ENCODE peak calls at places on chromosomes 5 and 9, in four cellular contexts. A is lung, I is tibial artery, Z is Panc1. H is an unnamed sample.

GRCh38 chr9:32350682-32351081 is 33.8 kb upstream of the ACO1 start:
- DNase-seq in A (no peak), Z (peak; percentile 4), I (no peak), H (no peak)

GRCh38 chr9:129458663-129459549 is 162.0 kb downstream of the C9orf50 start:
- DNase-seq in Z (no peak), A (peak; percentile 36), I (peak; percentile 89), H (no peak)

GRCh38 chr5:76941000-76941399 is 11.8 kb upstream of the CRHBP start:
- DNase-seq in A (no peak), I (no peak), Z (no peak), H (no peak)

GRCh38 chr5:159051431-159052281 is 48.1 kb downstream of the EBF1 start:
- DNase-seq in Z (no peak), I (peak; percentile 84), A (no peak), H (peak; percentile 52)

GRCh38 chr9:629136-629535 is 212.4 kb upstream of the DMRT1 start:
- DNase-seq in Z (no peak), A (no peak), I (no peak), H (no peak)

GRCh38 chr9:2622361-2623045 is 916 bp downstream of the VLDLR start:
- DNase-seq in A (peak; percentile 32), Z (no peak), I (peak; percentile 69), H (no peak)

GRCh38 chr9:87827341-87827740 is 55.3 kb upstream of the SPATA31E1 start:
- DNase-seq in Z (no peak), A (no peak), I (no peak), H (no peak)

GRCh38 chr5:154842689-154843530 is 7.5 kb downstream of the FAXDC2 start:
- DNase-seq in I (no peak), Z (no peak), A (no peak), H (no peak)

GRCh38 chr5:75869891-75870290 is 152.7 kb upstream of the POC5 start:
- DNase-seq in A (no peak), Z (no peak), I (no peak), H (no peak)

GRCh38 chr5:115472601-115473000 is 72.0 kb downstream of the FEM1C start:
- DNase-seq in I (no peak), Z (no peak), A (no peak), H (no peak)

GRCh38 chr5:78467744-78468357 is 107.4 kb downstream of the SCAMP1 start:
- DNase-seq in Z (peak; percentile 17), A (no peak), I (no peak), H (no peak)

GRCh38 chr9:12774861-12775367 is at the start of gene LURAP1L:
- DNase-seq in Z (no peak), A (peak; percentile 65), I (peak; percentile 80), H (no peak)

GRCh38 chr5:132080595-132080994 is 7.0 kb downstream of the CSF2 start:
- DNase-seq in Z (no peak), I (no peak), A (no peak), H (no peak)

GRCh38 chr5:157607371-157608161 is 32.0 kb upstream of the ADAM19 start:
- DNase-seq in A (no peak), I (no peak), Z (no peak), H (no peak)

DNA sequence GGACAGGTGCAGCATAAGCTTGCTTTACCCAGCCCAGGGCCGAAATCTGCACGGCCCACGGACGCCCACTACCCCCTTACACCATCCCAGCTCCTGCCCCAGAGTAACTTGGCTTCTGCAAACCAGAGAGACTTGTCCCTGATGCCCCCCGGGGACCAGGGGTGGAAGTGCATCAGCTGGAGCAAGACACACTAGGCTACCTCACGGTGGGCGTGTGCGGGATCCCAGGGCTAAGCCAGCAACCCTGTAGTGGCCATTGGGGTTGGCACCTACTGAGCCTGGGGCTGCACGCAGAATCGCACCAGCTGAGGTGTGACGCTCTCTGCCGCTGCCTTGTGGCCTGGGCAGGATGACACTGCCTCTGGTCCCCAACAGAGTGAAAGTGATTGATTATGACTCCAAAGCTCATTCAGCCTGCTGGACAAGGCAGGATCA is 6.1 kb upstream of the ZNF79 start:
- DNase-seq in A (no peak), Z (no peak), I (no peak), H (no peak)
- TF ChIP-seq CTCF in A (no peak), Z (no peak), I (no peak), H (no peak)

GRCh38 chr9:112059145-112059979 is 115.7 kb downstream of the SUSD1 start:
- DNase-seq in Z (no peak), A (no peak), I (no peak), H (no peak)

GRCh38 chr9:112059980-112060348 is 115.1 kb downstream of the SUSD1 start:
- DNase-seq in A (no peak), I (no peak), Z (no peak), H (no peak)

GRCh38 chr9:112063151-112063550 is 111.9 kb downstream of the SUSD1 start:
- DNase-seq in A (no peak), Z (no peak), I (no peak), H (no peak)

GRCh38 chr9:112064871-112065270 is 110.2 kb downstream of the SUSD1 start:
- DNase-seq in I (no peak), A (no peak), Z (no peak), H (no peak)

DNA sequence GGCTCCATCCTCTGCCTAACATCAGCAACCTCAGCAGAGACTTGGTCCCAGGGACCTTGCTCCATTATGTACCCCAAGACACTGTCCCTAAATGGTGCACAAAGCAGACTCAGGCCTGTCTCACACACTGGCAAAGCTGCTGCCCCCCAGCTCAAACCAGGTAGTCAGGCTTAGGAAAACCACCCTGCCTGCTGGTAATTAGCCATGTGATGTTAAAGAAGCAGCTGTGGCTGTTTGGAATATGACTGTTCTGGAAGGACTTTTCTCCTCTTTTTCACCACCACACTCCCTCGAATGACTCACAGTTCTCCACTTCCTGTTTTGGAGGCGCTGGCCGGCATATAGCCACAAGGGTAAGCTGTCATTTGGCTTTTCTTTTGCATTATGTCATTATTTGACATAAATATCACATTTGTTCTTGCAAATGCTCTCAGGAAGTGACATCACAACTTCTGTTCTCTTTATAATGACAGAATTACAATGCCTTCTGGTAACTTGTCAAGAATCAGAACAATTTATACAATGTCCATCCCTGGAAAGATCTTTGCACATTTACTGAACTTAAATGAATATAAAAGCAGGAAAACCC is 113.9 kb downstream of the SUSD1 start:
- DNase-seq in Z (no peak), I (peak; percentile 78), A (peak; percentile 57), H (peak; percentile 92)
- TF ChIP-seq CTCF in Z (no peak), I (peak; percentile 10), A (no peak), H (no peak)

DNA sequence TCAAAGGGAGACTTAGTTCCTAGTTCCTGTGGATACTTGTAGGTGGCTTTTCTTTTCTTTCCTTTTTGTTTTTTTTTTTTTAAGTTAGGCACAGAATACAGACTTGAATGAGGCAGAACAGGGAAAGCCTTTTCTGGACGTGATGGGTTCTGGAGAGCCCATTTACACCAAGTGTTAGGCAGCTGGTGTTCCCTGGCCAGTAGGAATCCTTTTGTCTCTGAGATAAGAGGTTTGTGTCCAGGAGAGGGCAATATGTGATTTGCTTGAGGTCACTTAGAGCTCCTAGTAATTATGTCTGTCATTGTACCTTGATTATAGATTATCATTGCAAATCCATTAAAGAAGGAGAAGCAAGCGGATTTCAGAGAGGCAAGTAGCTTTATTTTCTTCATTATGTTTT is 9.1 kb downstream of the MEGF10 start:
- DNase-seq in I (no peak), Z (no peak), A (no peak), H (no peak)
- TF ChIP-seq CTCF in I (no peak), Z (no peak), A (no peak), H (no peak)

GRCh38 chr9:69411931-69412740 is 87.1 kb downstream of the ENTREP1 start:
- DNase-seq in A (no peak), I (no peak), Z (no peak), H (no peak)

GRCh38 chr9:69411246-69411645 is 86.2 kb downstream of the ENTREP1 start:
- DNase-seq in Z (no peak), I (no peak), A (no peak), H (no peak)

GRCh38 chr9:69412741-69413150 is 87.7 kb downstream of the ENTREP1 start:
- DNase-seq in A (peak; percentile 65), Z (no peak), I (peak; percentile 76), H (no peak)
- TF ChIP-seq CTCF in A (peak; percentile 11), Z (peak; percentile 82), I (peak; percentile 57), H (peak; percentile 26)

GRCh38 chr5:160787247-160787646 is 64.8 kb downstream of the ATP10B start:
- DNase-seq in A (no peak), I (no peak), Z (no peak), H (no peak)
- TF ChIP-seq CTCF in A (no peak), I (no peak), Z (peak; percentile 52), H (peak; percentile 40)

GRCh38 chr5:170504598-170505266 is 912 bp downstream of the KCNIP1 start:
- DNase-seq in Z (no peak), I (no peak), A (no peak), H (no peak)

GRCh38 chr5:170508036-170508435 is 4.2 kb downstream of the KCNIP1 start:
- DNase-seq in I (no peak), A (no peak), Z (no peak), H (no peak)

GRCh38 chr5:170509323-170509660 is 5.5 kb downstream of the KCNIP1 start:
- DNase-seq in I (no peak), A (no peak), Z (no peak), H (no peak)

GRCh38 chr5:170511550-170511949 is 7.7 kb downstream of the KCNIP1 start:
- DNase-seq in I (no peak), Z (no peak), A (no peak), H (no peak)

GRCh38 chr5:170508660-170509322 is 5.0 kb downstream of the KCNIP1 start:
- DNase-seq in I (no peak), Z (no peak), A (no peak), H (no peak)
- TF ChIP-seq CTCF in I (no peak), Z (no peak), A (no peak), H (no peak)

GRCh38 chr5:90480699-90481098 is 6.0 kb downstream of the POLR3G start:
- DNase-seq in I (no peak), A (no peak), Z (no peak), H (no peak)
- TF ChIP-seq CTCF in I (no peak), A (no peak), Z (no peak), H (no peak)

GRCh38 chr5:27242258-27242626 is 203.9 kb upstream of the CDH9 start:
- DNase-seq in I (no peak), A (no peak), Z (no peak), H (no peak)

GRCh38 chr5:27240791-27241190 is 202.4 kb upstream of the CDH9 start:
- DNase-seq in I (no peak), A (no peak), Z (no peak), H (no peak)

GRCh38 chr5:27241564-27242257 is 203.3 kb upstream of the CDH9 start:
- DNase-seq in A (no peak), Z (peak; percentile 68), I (no peak), H (no peak)
- TF ChIP-seq CTCF in A (no peak), Z (no peak), I (no peak), H (no peak)